ENCODE peak calls at places on chromosomes 4 and X, in eight cellular contexts. K is HFF-Myc, I is CMK, W is H4, B is WTC11, U is substantia nigra, T is NCI-H748 treated with DMSO at 0.1 percent for 48 hours, M is neural progenitor cell. C is an unnamed sample.

GRCh38 chr4:145679520-145679919 is 426 bp upstream of the C4orf51 start:
- DNase-seq in M (no peak), B (no peak), T (peak; percentile 55), I (no peak), W (peak; percentile 90), K (peak; percentile 78), U (no peak), C (no peak)

GRCh38 chr4:86630629-86631028 is 36.5 kb downstream of the PTPN13 start:
- DNase-seq in U (no peak), M (peak; percentile 35), B (no peak), T (no peak), I (no peak), K (no peak), W (no peak), C (no peak)

GRCh38 chr4:180828455-180829018 is 1414.7 kb upstream of the TENM3 start:
- DNase-seq in T (peak; percentile 70), W (peak; percentile 76), B (no peak), U (peak; percentile 18), I (peak; percentile 5), K (peak; percentile 6), M (peak; percentile 51), C (no peak)

GRCh38 chr4:8112672-8113071 is 45.9 kb downstream of the ABLIM2 start:
- DNase-seq in K (no peak), B (no peak), M (no peak), T (no peak), U (no peak), W (no peak), I (no peak), C (no peak)

GRCh38 chr4:167956676-167957075 is 135.7 kb upstream of the ANXA10 start:
- DNase-seq in K (no peak), W (no peak), U (no peak), T (no peak), I (no peak), M (no peak), B (no peak), C (no peak)

GRCh38 chrX:134782796-134783195 is 124.5 kb upstream of the PLAC1 start:
- DNase-seq in U (no peak), T (no peak), K (no peak), B (no peak), M (peak; percentile 19), I (no peak), W (peak; percentile 4), C (no peak)

GRCh38 chrX:107537815-107538214 is 88.4 kb downstream of the FRMPD3 start:
- DNase-seq in T (peak; percentile 32), U (no peak), I (no peak), K (peak; percentile 17), W (peak; percentile 31), B (peak; percentile 43), M (peak; percentile 72), C (peak; percentile 24)

GRCh38 chr4:55358668-55359067 is 12.6 kb downstream of the SRD5A3 start:
- DNase-seq in T (no peak), U (no peak), I (no peak), B (no peak), K (no peak), M (no peak), W (peak; percentile 54), C (no peak)

GRCh38 chr4:101304916-101305315 is 42.4 kb downstream of the PPP3CA start:
- DNase-seq in M (peak; percentile 31), B (no peak), W (peak; percentile 85), K (peak; percentile 9), T (peak; percentile 39), I (no peak), U (peak; percentile 18), C (no peak)

GRCh38 chr4:109827672-109828071 is at the start of gene RRH:
- DNase-seq in B (no peak), I (no peak), T (no peak), K (no peak), M (no peak), W (no peak), U (no peak), C (no peak)

GRCh38 chr4:187814737-187815465 is 180.7 kb upstream of the ZFP42 start:
- DNase-seq in T (no peak), M (no peak), I (no peak), W (no peak), U (no peak), B (no peak), K (no peak), C (peak; percentile 1)

GRCh38 chrX:126170715-126171114 is 4.6 kb upstream of the DCAF12L2 start:
- DNase-seq in U (no peak), T (no peak), B (no peak), M (no peak), I (peak; percentile 60), W (peak; percentile 17), K (no peak), C (no peak)

GRCh38 chr4:104967034-104967401 is 179.7 kb upstream of the TET2 start:
- DNase-seq in B (no peak), W (no peak), K (no peak), I (no peak), U (no peak), M (no peak), T (peak; percentile 64), C (no peak)

GRCh38 chr4:112726041-112726440 is 89.1 kb downstream of the LARP7 start:
- DNase-seq in T (no peak), U (no peak), M (no peak), W (no peak), K (no peak), I (no peak), B (no peak), C (no peak)

GRCh38 chr4:113116414-113117345 is 67.2 kb downstream of the ANK2 start:
- DNase-seq in K (no peak), T (no peak), M (peak; percentile 39), B (no peak), I (no peak), W (no peak), U (no peak), C (no peak)

GRCh38 chr4:100414016-100414790 is 103.6 kb downstream of the EMCN start:
- DNase-seq in U (no peak), T (no peak), B (no peak), M (no peak), W (no peak), I (no peak), K (no peak), C (no peak)

GRCh38 chrX:40090050-40090804 is 7.5 kb downstream of the BCOR start:
- DNase-seq in K (no peak), M (peak; percentile 67), W (no peak), U (no peak), I (no peak), B (no peak), T (no peak), C (no peak)

GRCh38 chr4:29153642-29154041 is 1566.5 kb upstream of the PCDH7 start:
- DNase-seq in U (no peak), K (no peak), T (no peak), B (no peak), M (no peak), W (no peak), I (no peak), C (no peak)